ENCODE peak calls at places on chromosome 22, in seven cellular contexts. G is stimulated activated CD4-positive, alpha-beta T cell treated with anti-CD3 and anti-CD28 coated beads, Interleukin-2, amount 100 ng/mL, for 24 hours; F is omental fat pad; S is renal cortical epithelial cell; V is uterus; H is AG20443; Y is EH. A is an unnamed sample.

GRCh38 chr22:20437253-20438065 is at the start of gene SCARF2:
- DNase-seq in Y (peak; percentile 81), H (peak; percentile 96), V (peak; percentile 81), S (no peak), F (no peak), G (no peak), A (peak; percentile 72)

GRCh38 chr22:31282748-31283468 is 9.4 kb downstream of the PIK3IP1 start:
- DNase-seq in S (no peak), H (no peak), G (no peak), V (no peak), F (no peak), Y (no peak), A (no peak)

GRCh38 chr22:19168088-19168890 is 10.2 kb downstream of the SLC25A1 start:
- DNase-seq in H (no peak), V (no peak), Y (no peak), G (no peak), S (no peak), F (no peak), A (no peak)

GRCh38 chr22:44215287-44215686 is 34.6 kb downstream of the PARVG start:
- DNase-seq in V (no peak), G (no peak), F (no peak), Y (no peak), H (no peak), S (no peak), A (no peak)

GRCh38 chr22:27238935-27239510 is 562.5 kb downstream of the MN1 start:
- DNase-seq in G (no peak), H (peak; percentile 91), Y (peak; percentile 96), F (peak; percentile 82), S (peak; percentile 94), V (peak; percentile 94), A (no peak)

GRCh38 chr22:30028731-30029130 is 51.5 kb upstream of the HORMAD2 start:
- DNase-seq in G (no peak), Y (no peak), H (no peak), F (no peak), V (no peak), S (no peak), A (no peak)

GRCh38 chr22:39081557-39081956 is 4.5 kb downstream of the APOBEC3G start:
- DNase-seq in V (no peak), S (no peak), G (no peak), H (no peak), F (no peak), Y (no peak), A (no peak)

GRCh38 chr22:48444320-48445112 is 1383.2 kb downstream of the BRD1 start:
- DNase-seq in Y (no peak), S (no peak), V (no peak), F (no peak), H (no peak), G (no peak), A (no peak)

GRCh38 chr22:44137415-44137814 is 43.3 kb upstream of the PARVG start:
- DNase-seq in H (no peak), G (no peak), V (no peak), S (no peak), Y (no peak), F (no peak), A (no peak)

GRCh38 chr22:28015676-28016601 is 96.9 kb upstream of the PITPNB start:
- DNase-seq in F (no peak), H (peak; percentile 44), S (no peak), Y (no peak), V (peak; percentile 11), G (no peak), A (no peak)

GRCh38 chr22:45804986-45805325 is 133.3 kb downstream of the ATXN10 start:
- DNase-seq in F (no peak), V (no peak), G (no peak), H (peak; percentile 83), Y (peak; percentile 99), S (peak; percentile 99), A (no peak)

GRCh38 chr22:36955691-36956090 is 42.3 kb downstream of the CSF2RB start:
- DNase-seq in H (no peak), G (no peak), Y (no peak), F (no peak), S (no peak), V (no peak), A (no peak)

GRCh38 chr22:23895599-23896144 is 1.5 kb downstream of the MIF start:
- DNase-seq in H (no peak), Y (no peak), V (no peak), F (no peak), S (no peak), G (no peak), A (no peak)

GRCh38 chr22:45905924-45906865 is 70.8 kb downstream of the WNT7B start:
- DNase-seq in G (no peak), S (peak; percentile 36), F (no peak), H (peak; percentile 87), V (no peak), Y (peak; percentile 86), A (no peak)

GRCh38 chr22:49973018-49973965 is 12.7 kb downstream of the PIM3 start:
- DNase-seq in Y (no peak), H (no peak), F (peak; percentile 17), G (peak; percentile 18), S (no peak), V (no peak), A (no peak)

GRCh38 chr22:37148031-37148651 is 1.6 kb downstream of the IL2RB start:
- DNase-seq in F (no peak), V (no peak), G (peak; percentile 36), Y (no peak), S (no peak), H (no peak), A (no peak)

A was measured in ureter.